ENCODE peak calls at places on chromosomes 1 and 21, in five cellular contexts. D is K562, Q is GM12878, R is SK-N-SH, X is HCT116. B is an unnamed sample.
A peak's percentile ranks its signal among the peaks of the same experiment; 100 is the strongest.

GRCh38 chr1:210302501-210302900 is 26.2 kb upstream of the HHAT start:
- DNase-seq in D (no peak), Q (no peak), R (no peak), X (no peak), B (no peak)

GRCh38 chr1:40372658-40373322 is 737 bp upstream of the SMAP2 start:
- DNase-seq in D (no peak), Q (no peak), R (no peak), X (no peak), B (no peak)

GRCh38 chr1:173333581-173333980 is 126.5 kb upstream of the TNFSF4 start:
- DNase-seq in D (no peak), Q (peak; percentile 53), R (no peak), X (no peak), B (no peak)

GRCh38 chr1:65267291-65268087 is 41.9 kb upstream of the DNAJC6 start:
- DNase-seq in D (peak; percentile 47), Q (no peak), R (peak; percentile 44), X (no peak), B (no peak)

GRCh38 chr1:112594208-112594876 is 24.6 kb downstream of the ST7L start:
- DNase-seq in D (no peak), Q (no peak), R (peak; percentile 5), X (no peak), B (no peak)

GRCh38 chr1:214146523-214146922 is 134.4 kb upstream of the SMYD2 start:
- DNase-seq in D (no peak), Q (no peak), R (no peak), X (no peak), B (no peak)

GRCh38 chr21:28669331-28669730 is 323.3 kb downstream of the LTN1 start:
- DNase-seq in D (no peak), Q (no peak), R (no peak), X (no peak), B (no peak)

GRCh38 chr1:117615474-117615873 is 9.6 kb downstream of the TENT5C start:
- DNase-seq in D (no peak), Q (no peak), R (no peak), X (no peak), B (no peak)

GRCh38 chr1:209643295-209644020 is 8.8 kb downstream of the LAMB3 start:
- DNase-seq in D (no peak), Q (no peak), R (no peak), X (no peak), B (no peak)

GRCh38 chr1:233393926-233394680 is 66.6 kb downstream of the MAP3K21 start:
- DNase-seq in D (peak; percentile 14), Q (no peak), R (no peak), X (no peak), B (no peak)

GRCh38 chr1:115179397-115179835 is 90.1 kb upstream of the TSPAN2 start:
- DNase-seq in D (peak; percentile 74), Q (no peak), R (no peak), X (peak; percentile 81), B (no peak)

GRCh38 chr1:101291562-101292035 is 54.8 kb downstream of the S1PR1 start:
- DNase-seq in D (no peak), Q (no peak), R (no peak), X (no peak), B (no peak)

GRCh38 chr1:54053745-54054437 is 483 bp downstream of the TCEANC2 start:
- DNase-seq in D (no peak), Q (no peak), R (no peak), X (no peak), B (peak; percentile 13)

GRCh38 chr1:209607102-209607794 is 23.7 kb downstream of the CAMK1G start:
- DNase-seq in D (no peak), Q (peak; percentile 48), R (no peak), X (no peak), B (no peak)

GRCh38 chr21:41480086-41480690 is 27.8 kb downstream of the TMPRSS2 start:
- DNase-seq in D (no peak), Q (no peak), R (no peak), X (no peak), B (no peak)

GRCh38 chr1:17259233-17259873 is 10.5 kb downstream of the PADI3 start:
- DNase-seq in D (peak; percentile 41), Q (no peak), R (no peak), X (no peak), B (no peak)

GRCh38 chr21:29187939-29188338 is 57.5 kb downstream of the MAP3K7CL start:
- DNase-seq in D (no peak), Q (no peak), R (no peak), X (peak; percentile 59), B (no peak)

GRCh38 chr1:109397451-109398342 is at the start of gene SORT1:
- DNase-seq in D (peak; percentile 96), Q (no peak), R (peak; percentile 96), X (peak; percentile 74), B (peak; percentile 97)

GRCh38 chr1:44318097-44319088 is 36.7 kb downstream of the ERI3 start:
- DNase-seq in D (peak; percentile 65), Q (no peak), R (peak; percentile 72), X (no peak), B (peak; percentile 68)

GRCh38 chr1:143720087-143721023 is 251.4 kb downstream of the FAM72C start:
- DNase-seq in D (peak; percentile 48), Q (no peak), R (no peak), X (no peak), B (no peak)

GRCh38 chr1:36150296-36151132 is 1.2 kb upstream of the TRAPPC3 start:
- DNase-seq in D (peak; percentile 87), Q (no peak), R (peak; percentile 84), X (peak; percentile 85), B (peak; percentile 91)

GRCh38 chr1:214720561-214720960 is 117.6 kb downstream of the CENPF start:
- DNase-seq in D (no peak), Q (no peak), R (no peak), X (no peak), B (no peak)

GRCh38 chr1:245079021-245079609 is 75.7 kb upstream of the KIF26B start:
- DNase-seq in D (no peak), Q (no peak), R (peak; percentile 34), X (peak; percentile 57), B (no peak)

GRCh38 chr1:156073740-156074139 is 8.5 kb downstream of the MEX3A start:
- DNase-seq in D (peak; percentile 27), Q (no peak), R (no peak), X (no peak), B (peak; percentile 93)

GRCh38 chr21:40929833-40930232 is 82.9 kb upstream of the DSCAM start:
- DNase-seq in D (no peak), Q (no peak), R (no peak), X (no peak), B (no peak)

GRCh38 chr1:178541829-178542553 is 29.1 kb downstream of the TEX35 start:
- DNase-seq in D (peak; percentile 58), Q (no peak), R (peak; percentile 82), X (no peak), B (peak; percentile 27)

GRCh38 chr1:44985747-44986359 is 542 bp downstream of the EIF2B3 start:
- DNase-seq in D (peak; percentile 38), Q (no peak), R (no peak), X (no peak), B (no peak)

GRCh38 chr1:156797212-156797871 is 19.3 kb downstream of the SH2D2A start:
- DNase-seq in D (peak; percentile 76), Q (no peak), R (peak; percentile 68), X (peak; percentile 33), B (peak; percentile 68)

GRCh38 chr21:30227128-30227527 is 11.2 kb upstream of the CLDN8 start:
- DNase-seq in D (no peak), Q (no peak), R (no peak), X (no peak), B (no peak)

GRCh38 chr1:96782861-96783260 is 61.3 kb downstream of the PTBP2 start:
- DNase-seq in D (no peak), Q (no peak), R (no peak), X (no peak), B (no peak)

GRCh38 chr1:234998174-234998741 is 130.4 kb downstream of the TOMM20 start:
- DNase-seq in D (peak; percentile 27), Q (no peak), R (no peak), X (peak; percentile 80), B (no peak)

GRCh38 chr1:2170211-2170610 is 24.4 kb downstream of the FAAP20 start:
- DNase-seq in D (no peak), Q (no peak), R (no peak), X (no peak), B (no peak)

GRCh38 chr1:67674260-67675011 is 10.6 kb upstream of the GADD45A start:
- DNase-seq in D (no peak), Q (no peak), R (peak; percentile 75), X (no peak), B (no peak)

GRCh38 chr1:247905899-247906503 is 10.6 kb downstream of the OR2W3 start:
- DNase-seq in D (no peak), Q (no peak), R (no peak), X (no peak), B (no peak)
- H3K4me3 ChIP-seq in D (no peak overlapping the region), Q (no peak overlapping the region), R (no peak overlapping the region), X (no peak overlapping the region), B (no peak overlapping the region)

GRCh38 chr1:23166854-23167253 is 1.8 kb downstream of the LUZP1 start:
- DNase-seq in D (no peak), Q (no peak), R (no peak), X (no peak), B (no peak)

GRCh38 chr1:23168079-23168461 is 586 bp downstream of the LUZP1 start:
- DNase-seq in D (no peak), Q (no peak), R (peak; percentile 87), X (no peak), B (no peak)

GRCh38 chr1:23168462-23169218 is at the start of gene LUZP1:
- DNase-seq in D (peak; percentile 93), Q (no peak), R (peak; percentile 93), X (peak; percentile 70), B (peak; percentile 57)

GRCh38 chr1:23169219-23169575 is 541 bp upstream of the LUZP1 start:
- DNase-seq in D (no peak), Q (no peak), R (no peak), X (no peak), B (no peak)

DNA sequence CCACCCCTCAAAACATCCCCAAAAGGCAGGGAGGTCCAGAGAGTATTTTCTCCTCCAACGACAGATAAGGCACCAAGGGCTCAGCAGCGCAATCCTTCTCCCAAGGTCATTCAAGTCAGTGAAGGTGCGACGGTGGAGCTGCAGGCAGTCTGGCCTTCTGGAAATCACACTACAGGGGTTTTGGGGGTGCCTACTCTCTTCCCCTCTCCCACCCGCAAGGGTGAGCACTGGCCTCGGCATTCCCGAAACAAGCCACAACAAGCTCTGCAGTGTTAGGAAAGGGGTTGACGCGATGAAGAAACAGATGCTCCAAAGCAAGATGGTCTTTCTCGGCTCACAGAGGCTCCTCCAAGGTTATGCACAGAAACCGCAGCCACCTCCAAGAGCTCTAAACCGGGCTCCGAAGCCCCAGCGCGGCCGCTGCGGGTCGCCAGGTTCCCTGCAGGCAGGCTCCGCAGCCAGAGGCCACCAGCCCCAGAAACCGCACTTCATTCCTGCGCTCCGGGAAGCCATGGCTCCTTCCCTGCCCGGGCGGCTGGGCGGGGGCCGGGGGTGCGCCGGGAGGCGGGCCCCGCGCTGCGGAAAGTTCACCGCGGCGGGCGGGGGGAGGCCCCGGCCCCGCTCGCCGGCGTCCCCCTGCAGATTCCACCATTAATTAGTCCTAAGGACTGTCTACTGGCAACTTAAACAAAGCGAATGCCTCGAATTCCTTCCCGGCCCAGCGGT is 1.1 kb downstream of the LUZP1 start:
- DNase-seq in D (peak; percentile 79), Q (no peak), R (peak; percentile 88), X (no peak), B (peak; percentile 18)
- TF ChIP-seq YY1 in D (peak; percentile 64), Q (peak; percentile 21), R (peak; percentile 60), X (peak; percentile 50), B (no peak)

GRCh38 chr1:231334079-231334666 is 3.5 kb downstream of the EXOC8 start:
- DNase-seq in D (no peak), Q (peak; percentile 21), R (no peak), X (no peak), B (no peak)
- H3K4me3 ChIP-seq in D (peak overlapping the region; percentile 12), Q (peak overlapping the region; percentile 43), R (peak overlapping the region; percentile 98), X (no peak overlapping the region), B (peak overlapping the region; percentile 12)

GRCh38 chr1:12111741-12112140 is 48.6 kb downstream of the TNFRSF8 start:
- DNase-seq in D (no peak), Q (no peak), R (no peak), X (no peak), B (no peak)
- TF ChIP-seq YY1 in D (no peak), Q (no peak), R (no peak), X (no peak), B (no peak)

B was measured in NT2/D1.